ENCODE peak calls at places on chromosomes 12 and 14, in seven cellular contexts. One of them, this sample, is unnamed.

GRCh38 chr14:94936411-94936892 is 166.5 kb upstream of the GSC start:
- DNase-seq in A172: no peak
- DNase-seq in H54: no peak
- DNase-seq in midbrain: peak
- DNase-seq in iris pigment epithelial cell: peak
- DNase-seq in activated T-helper 1 cell treated with Interleukin-2 at 50 U/mL for 16 hours: no peak
- DNase-seq in stimulated activated CD8-positive, alpha-beta memory T cell treated with anti-CD3 and anti-CD28 coated beads, Interleukin-15, amount 100 ng/mL, for 24 hours: no peak
- DNase-seq in this sample: peak

GRCh38 chr14:52741865-52742264 is 11.9 kb downstream of the STYX start:
- DNase-seq in stimulated activated CD8-positive, alpha-beta memory T cell treated with anti-CD3 and anti-CD28 coated beads, Interleukin-15, amount 100 ng/mL, for 24 hours: no peak
- DNase-seq in activated T-helper 1 cell treated with Interleukin-2 at 50 U/mL for 16 hours: no peak
- DNase-seq in midbrain: no peak
- DNase-seq in H54: no peak
- DNase-seq in A172: no peak
- DNase-seq in iris pigment epithelial cell: no peak
- DNase-seq in this sample: no peak

GRCh38 chr14:99026471-99026870 is 245.5 kb downstream of the BCL11B start:
- DNase-seq in stimulated activated CD8-positive, alpha-beta memory T cell treated with anti-CD3 and anti-CD28 coated beads, Interleukin-15, amount 100 ng/mL, for 24 hours: no peak
- DNase-seq in A172: no peak
- DNase-seq in midbrain: no peak
- DNase-seq in H54: no peak
- DNase-seq in activated T-helper 1 cell treated with Interleukin-2 at 50 U/mL for 16 hours: no peak
- DNase-seq in iris pigment epithelial cell: no peak
- DNase-seq in this sample: no peak

GRCh38 chr12:52201520-52201839 is 9.7 kb upstream of the KRT80 start:
- DNase-seq in A172: peak
- DNase-seq in iris pigment epithelial cell: no peak
- DNase-seq in stimulated activated CD8-positive, alpha-beta memory T cell treated with anti-CD3 and anti-CD28 coated beads, Interleukin-15, amount 100 ng/mL, for 24 hours: no peak
- DNase-seq in activated T-helper 1 cell treated with Interleukin-2 at 50 U/mL for 16 hours: no peak
- DNase-seq in H54: no peak
- DNase-seq in midbrain: no peak
- DNase-seq in this sample: no peak

GRCh38 chr12:43306066-43306465 is 245.9 kb downstream of the ADAMTS20 start:
- DNase-seq in activated T-helper 1 cell treated with Interleukin-2 at 50 U/mL for 16 hours: no peak
- DNase-seq in stimulated activated CD8-positive, alpha-beta memory T cell treated with anti-CD3 and anti-CD28 coated beads, Interleukin-15, amount 100 ng/mL, for 24 hours: no peak
- DNase-seq in iris pigment epithelial cell: peak
- DNase-seq in H54: peak
- DNase-seq in midbrain: no peak
- DNase-seq in A172: peak
- DNase-seq in this sample: no peak

GRCh38 chr14:68841030-68841809 is 48.4 kb upstream of the ZFP36L1 start:
- DNase-seq in activated T-helper 1 cell treated with Interleukin-2 at 50 U/mL for 16 hours: no peak
- DNase-seq in H54: no peak
- DNase-seq in midbrain: no peak
- DNase-seq in A172: peak
- DNase-seq in stimulated activated CD8-positive, alpha-beta memory T cell treated with anti-CD3 and anti-CD28 coated beads, Interleukin-15, amount 100 ng/mL, for 24 hours: no peak
- DNase-seq in iris pigment epithelial cell: peak
- DNase-seq in this sample: no peak

GRCh38 chr12:111201036-111201435 is 167.9 kb downstream of the PHETA1 start:
- DNase-seq in H54: no peak
- DNase-seq in stimulated activated CD8-positive, alpha-beta memory T cell treated with anti-CD3 and anti-CD28 coated beads, Interleukin-15, amount 100 ng/mL, for 24 hours: no peak
- DNase-seq in midbrain: no peak
- DNase-seq in activated T-helper 1 cell treated with Interleukin-2 at 50 U/mL for 16 hours: no peak
- DNase-seq in iris pigment epithelial cell: no peak
- DNase-seq in A172: no peak
- DNase-seq in this sample: no peak

GRCh38 chr12:27424631-27425230 is 21.8 kb upstream of the SMCO2 start:
- DNase-seq in A172: peak
- DNase-seq in iris pigment epithelial cell: peak
- DNase-seq in H54: no peak
- DNase-seq in stimulated activated CD8-positive, alpha-beta memory T cell treated with anti-CD3 and anti-CD28 coated beads, Interleukin-15, amount 100 ng/mL, for 24 hours: no peak
- DNase-seq in activated T-helper 1 cell treated with Interleukin-2 at 50 U/mL for 16 hours: no peak
- DNase-seq in midbrain: peak
- DNase-seq in this sample: peak

GRCh38 chr12:50925342-50925651 is 27.0 kb upstream of the HIGD1C start:
- DNase-seq in A172: no peak
- DNase-seq in activated T-helper 1 cell treated with Interleukin-2 at 50 U/mL for 16 hours: no peak
- DNase-seq in H54: no peak
- DNase-seq in iris pigment epithelial cell: no peak
- DNase-seq in stimulated activated CD8-positive, alpha-beta memory T cell treated with anti-CD3 and anti-CD28 coated beads, Interleukin-15, amount 100 ng/mL, for 24 hours: no peak
- DNase-seq in midbrain: peak
- DNase-seq in this sample: peak

GRCh38 chr14:74655597-74656389 is 43.8 kb upstream of the LTBP2 start:
- DNase-seq in midbrain: no peak
- DNase-seq in iris pigment epithelial cell: peak
- DNase-seq in activated T-helper 1 cell treated with Interleukin-2 at 50 U/mL for 16 hours: no peak
- DNase-seq in A172: no peak
- DNase-seq in stimulated activated CD8-positive, alpha-beta memory T cell treated with anti-CD3 and anti-CD28 coated beads, Interleukin-15, amount 100 ng/mL, for 24 hours: no peak
- DNase-seq in H54: no peak
- DNase-seq in this sample: no peak

GRCh38 chr14:23723911-23724310 is 87.7 kb downstream of the DHRS2 start:
- DNase-seq in iris pigment epithelial cell: no peak
- DNase-seq in activated T-helper 1 cell treated with Interleukin-2 at 50 U/mL for 16 hours: no peak
- DNase-seq in A172: no peak
- DNase-seq in midbrain: no peak
- DNase-seq in H54: no peak
- DNase-seq in stimulated activated CD8-positive, alpha-beta memory T cell treated with anti-CD3 and anti-CD28 coated beads, Interleukin-15, amount 100 ng/mL, for 24 hours: no peak
- DNase-seq in this sample: no peak

GRCh38 chr12:19220861-19221466 is 91.4 kb downstream of the PLEKHA5 start:
- DNase-seq in activated T-helper 1 cell treated with Interleukin-2 at 50 U/mL for 16 hours: no peak
- DNase-seq in H54: no peak
- DNase-seq in midbrain: no peak
- DNase-seq in iris pigment epithelial cell: peak
- DNase-seq in stimulated activated CD8-positive, alpha-beta memory T cell treated with anti-CD3 and anti-CD28 coated beads, Interleukin-15, amount 100 ng/mL, for 24 hours: no peak
- DNase-seq in A172: peak
- DNase-seq in this sample: no peak

GRCh38 chr14:74483321-74483720 is 9.8 kb downstream of the NPC2 start:
- DNase-seq in A172: no peak
- DNase-seq in midbrain: no peak
- DNase-seq in iris pigment epithelial cell: peak
- DNase-seq in stimulated activated CD8-positive, alpha-beta memory T cell treated with anti-CD3 and anti-CD28 coated beads, Interleukin-15, amount 100 ng/mL, for 24 hours: no peak
- DNase-seq in activated T-helper 1 cell treated with Interleukin-2 at 50 U/mL for 16 hours: no peak
- DNase-seq in H54: no peak
- DNase-seq in this sample: no peak